ENCODE peak calls at places on chromosomes 6 and 20, in nine cellular contexts. One of them, this sample, is unnamed.

GRCh38 chr6:29647927-29648642 is 8.8 kb upstream of the MOG start:
- DNase-seq in dorsolateral prefrontal cortex: no peak
- DNase-seq in choroid plexus epithelial cell: peak; percentile 70
- DNase-seq in DND-41: no peak
- DNase-seq in lung: no peak
- DNase-seq in fibroblast of mammary gland: peak; percentile 54
- DNase-seq in pancreas: no peak
- DNase-seq in foreskin fibroblast: peak; percentile 65
- DNase-seq in NB4: peak; percentile 41
- DNase-seq in this sample: no peak

GRCh38 chr6:33585403-33586107 is 5.5 kb upstream of the BAK1 start:
- DNase-seq in dorsolateral prefrontal cortex: peak; percentile 77
- DNase-seq in choroid plexus epithelial cell: peak; percentile 72
- DNase-seq in DND-41: peak; percentile 88
- DNase-seq in lung: peak; percentile 72
- DNase-seq in fibroblast of mammary gland: peak; percentile 79
- DNase-seq in pancreas: peak; percentile 83
- DNase-seq in foreskin fibroblast: peak; percentile 86
- DNase-seq in NB4: peak; percentile 87
- DNase-seq in this sample: peak; percentile 84

GRCh38 chr6:11393713-11394627 is 143.6 kb upstream of the TMEM170B start:
- DNase-seq in dorsolateral prefrontal cortex: no peak
- DNase-seq in choroid plexus epithelial cell: no peak
- DNase-seq in DND-41: no peak
- DNase-seq in lung: no peak
- DNase-seq in fibroblast of mammary gland: no peak
- DNase-seq in pancreas: no peak
- DNase-seq in foreskin fibroblast: peak; percentile 45
- DNase-seq in NB4: peak; percentile 24
- DNase-seq in this sample: no peak

GRCh38 chr6:15255481-15256414 is 9.9 kb downstream of the JARID2 start:
- DNase-seq in dorsolateral prefrontal cortex: no peak
- DNase-seq in choroid plexus epithelial cell: no peak
- DNase-seq in DND-41: peak; percentile 44
- DNase-seq in lung: no peak
- DNase-seq in fibroblast of mammary gland: no peak
- DNase-seq in pancreas: no peak
- DNase-seq in foreskin fibroblast: no peak
- DNase-seq in NB4: no peak
- DNase-seq in this sample: peak; percentile 89

GRCh38 chr20:44959082-44959895 is 908 bp downstream of the TOMM34 start:
- DNase-seq in dorsolateral prefrontal cortex: no peak
- DNase-seq in choroid plexus epithelial cell: peak; percentile 67
- DNase-seq in DND-41: peak; percentile 55
- DNase-seq in lung: no peak
- DNase-seq in fibroblast of mammary gland: peak; percentile 83
- DNase-seq in pancreas: no peak
- DNase-seq in foreskin fibroblast: peak; percentile 85
- DNase-seq in NB4: peak; percentile 73
- DNase-seq in this sample: no peak

GRCh38 chr6:6900566-6901204 is 207.1 kb upstream of the RREB1 start:
- DNase-seq in dorsolateral prefrontal cortex: no peak
- DNase-seq in choroid plexus epithelial cell: no peak
- DNase-seq in DND-41: no peak
- DNase-seq in lung: no peak
- DNase-seq in fibroblast of mammary gland: no peak
- DNase-seq in pancreas: no peak
- DNase-seq in foreskin fibroblast: no peak
- DNase-seq in NB4: peak; percentile 61
- DNase-seq in this sample: no peak

GRCh38 chr6:161631676-161632194 is 357.9 kb upstream of the AGPAT4 start:
- DNase-seq in dorsolateral prefrontal cortex: no peak
- DNase-seq in choroid plexus epithelial cell: peak; percentile 70
- DNase-seq in DND-41: no peak
- DNase-seq in lung: no peak
- DNase-seq in fibroblast of mammary gland: peak; percentile 93
- DNase-seq in pancreas: no peak
- DNase-seq in foreskin fibroblast: peak; percentile 90
- DNase-seq in NB4: no peak
- DNase-seq in this sample: no peak

GRCh38 chr20:24376523-24377085 is 92.8 kb upstream of the SYNDIG1 start:
- DNase-seq in dorsolateral prefrontal cortex: no peak
- DNase-seq in choroid plexus epithelial cell: peak; percentile 85
- DNase-seq in DND-41: no peak
- DNase-seq in lung: no peak
- DNase-seq in fibroblast of mammary gland: peak; percentile 31
- DNase-seq in pancreas: no peak
- DNase-seq in foreskin fibroblast: peak; percentile 53
- DNase-seq in NB4: no peak
- DNase-seq in this sample: no peak

GRCh38 chr6:125802383-125802782 is 11.6 kb downstream of the NCOA7 start:
- DNase-seq in dorsolateral prefrontal cortex: no peak
- DNase-seq in choroid plexus epithelial cell: no peak
- DNase-seq in DND-41: no peak
- DNase-seq in lung: no peak
- DNase-seq in fibroblast of mammary gland: no peak
- DNase-seq in pancreas: no peak
- DNase-seq in foreskin fibroblast: no peak
- DNase-seq in NB4: no peak
- DNase-seq in this sample: no peak

GRCh38 chr6:125798734-125799510 is 8.2 kb downstream of the NCOA7 start:
- DNase-seq in dorsolateral prefrontal cortex: no peak
- DNase-seq in choroid plexus epithelial cell: no peak
- DNase-seq in DND-41: no peak
- DNase-seq in lung: no peak
- DNase-seq in fibroblast of mammary gland: no peak
- DNase-seq in pancreas: no peak
- DNase-seq in foreskin fibroblast: peak; percentile 38
- DNase-seq in NB4: peak; percentile 74
- DNase-seq in this sample: no peak

GRCh38 chr6:125806813-125807212 is 16.1 kb downstream of the NCOA7 start:
- DNase-seq in dorsolateral prefrontal cortex: no peak
- DNase-seq in choroid plexus epithelial cell: no peak
- DNase-seq in DND-41: no peak
- DNase-seq in lung: no peak
- DNase-seq in fibroblast of mammary gland: no peak
- DNase-seq in pancreas: no peak
- DNase-seq in foreskin fibroblast: no peak
- DNase-seq in NB4: no peak
- DNase-seq in this sample: no peak

GRCh38 chr6:125804264-125804663 is 13.5 kb downstream of the NCOA7 start:
- DNase-seq in dorsolateral prefrontal cortex: no peak
- DNase-seq in choroid plexus epithelial cell: no peak
- DNase-seq in DND-41: no peak
- DNase-seq in lung: no peak
- DNase-seq in fibroblast of mammary gland: no peak
- DNase-seq in pancreas: no peak
- DNase-seq in foreskin fibroblast: no peak
- DNase-seq in NB4: no peak
- DNase-seq in this sample: no peak

DNA sequence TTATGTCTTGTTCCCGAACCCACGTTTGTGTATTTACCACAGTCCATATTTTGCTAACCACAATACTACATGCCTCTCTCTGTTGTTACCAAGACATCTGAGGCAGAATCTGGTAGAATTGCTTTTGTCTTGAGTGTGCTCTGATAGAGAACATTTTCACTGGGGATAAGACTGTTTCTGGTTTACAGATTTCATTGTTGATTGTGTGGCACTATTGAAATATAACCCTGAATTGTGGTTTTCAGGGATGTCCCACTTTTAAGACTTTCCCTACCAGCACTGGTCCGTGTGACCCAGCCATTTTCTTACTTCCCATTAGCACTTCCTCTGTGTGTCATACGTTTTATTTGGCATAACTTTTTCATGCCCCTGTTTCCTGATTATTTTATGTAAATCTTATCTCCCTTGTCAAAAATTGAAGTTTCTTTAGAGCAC is 12.2 kb downstream of the NCOA7 start:
- DNase-seq in dorsolateral prefrontal cortex: no peak
- DNase-seq in choroid plexus epithelial cell: peak; percentile 67
- DNase-seq in DND-41: no peak
- DNase-seq in lung: no peak
- DNase-seq in fibroblast of mammary gland: peak; percentile 42
- DNase-seq in pancreas: no peak
- DNase-seq in foreskin fibroblast: peak; percentile 17
- DNase-seq in NB4: peak; percentile 61
- DNase-seq in this sample: peak; percentile 54
- H3K4me3 ChIP-seq in dorsolateral prefrontal cortex: no peak overlapping the region
- H3K4me3 ChIP-seq in choroid plexus epithelial cell: no peak overlapping the region
- H3K4me3 ChIP-seq in DND-41: no peak overlapping the region
- H3K4me3 ChIP-seq in lung: no peak overlapping the region
- H3K4me3 ChIP-seq in fibroblast of mammary gland: no peak overlapping the region
- H3K4me3 ChIP-seq in pancreas: no peak overlapping the region
- H3K4me3 ChIP-seq in foreskin fibroblast: no peak overlapping the region
- H3K4me3 ChIP-seq in NB4: no peak overlapping the region
- H3K4me3 ChIP-seq in this sample: no peak overlapping the region

DNA sequence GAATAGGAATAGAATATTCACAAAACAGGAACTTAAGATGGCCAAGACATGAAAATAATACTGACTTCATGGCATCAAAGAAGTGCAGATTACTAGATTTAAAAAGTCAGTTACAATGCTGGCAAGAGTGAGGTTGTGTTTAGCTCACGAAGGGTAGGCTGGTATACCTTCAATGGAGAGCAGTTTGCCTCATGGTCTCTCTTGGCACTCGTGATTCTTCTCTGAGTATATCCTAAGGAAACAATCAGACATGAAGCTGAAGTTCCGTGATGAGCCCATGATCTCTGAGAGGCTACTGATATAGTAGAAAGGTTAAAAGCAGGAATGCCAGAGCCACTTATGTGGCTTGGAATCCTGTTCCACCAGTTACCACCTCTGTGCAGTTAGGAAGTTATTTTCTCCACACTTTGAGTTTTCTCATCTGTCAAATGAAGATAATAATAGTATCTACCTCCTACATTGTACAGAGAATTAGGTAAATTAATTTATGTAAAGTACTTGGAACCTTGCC is 7.2 kb downstream of the NCOA7 start:
- DNase-seq in dorsolateral prefrontal cortex: no peak
- DNase-seq in choroid plexus epithelial cell: no peak
- DNase-seq in DND-41: no peak
- DNase-seq in lung: no peak
- DNase-seq in fibroblast of mammary gland: no peak
- DNase-seq in pancreas: no peak
- DNase-seq in foreskin fibroblast: no peak
- DNase-seq in NB4: no peak
- DNase-seq in this sample: no peak
- H3K4me3 ChIP-seq in dorsolateral prefrontal cortex: no peak overlapping the region
- H3K4me3 ChIP-seq in choroid plexus epithelial cell: no peak overlapping the region
- H3K4me3 ChIP-seq in DND-41: no peak overlapping the region
- H3K4me3 ChIP-seq in lung: no peak overlapping the region
- H3K4me3 ChIP-seq in fibroblast of mammary gland: no peak overlapping the region
- H3K4me3 ChIP-seq in pancreas: no peak overlapping the region
- H3K4me3 ChIP-seq in foreskin fibroblast: no peak overlapping the region
- H3K4me3 ChIP-seq in NB4: no peak overlapping the region
- H3K4me3 ChIP-seq in this sample: no peak overlapping the region

GRCh38 chr6:72620866-72621242 is 1.0 kb upstream of the KCNQ5 start:
- DNase-seq in dorsolateral prefrontal cortex: no peak
- DNase-seq in choroid plexus epithelial cell: no peak
- DNase-seq in DND-41: no peak
- DNase-seq in lung: no peak
- DNase-seq in fibroblast of mammary gland: no peak
- DNase-seq in pancreas: no peak
- DNase-seq in foreskin fibroblast: no peak
- DNase-seq in NB4: peak; percentile 42
- DNase-seq in this sample: no peak

GRCh38 chr6:72619883-72620696 is 1.8 kb upstream of the KCNQ5 start:
- DNase-seq in dorsolateral prefrontal cortex: peak; percentile 81
- DNase-seq in choroid plexus epithelial cell: peak; percentile 14
- DNase-seq in DND-41: peak; percentile 71
- DNase-seq in lung: peak; percentile 29
- DNase-seq in fibroblast of mammary gland: no peak
- DNase-seq in pancreas: peak; percentile 25
- DNase-seq in foreskin fibroblast: peak; percentile 64
- DNase-seq in NB4: peak; percentile 90
- DNase-seq in this sample: peak; percentile 39

GRCh38 chr6:72621243-72622093 is at the start of gene KCNQ5:
- DNase-seq in dorsolateral prefrontal cortex: no peak
- DNase-seq in choroid plexus epithelial cell: peak; percentile 8
- DNase-seq in DND-41: no peak
- DNase-seq in lung: peak; percentile 28
- DNase-seq in fibroblast of mammary gland: no peak
- DNase-seq in pancreas: no peak
- DNase-seq in foreskin fibroblast: peak; percentile 53
- DNase-seq in NB4: peak; percentile 76
- DNase-seq in this sample: no peak

GRCh38 chr6:72623808-72624207 is 1.9 kb downstream of the KCNQ5 start:
- DNase-seq in dorsolateral prefrontal cortex: no peak
- DNase-seq in choroid plexus epithelial cell: no peak
- DNase-seq in DND-41: no peak
- DNase-seq in lung: no peak
- DNase-seq in fibroblast of mammary gland: no peak
- DNase-seq in pancreas: no peak
- DNase-seq in foreskin fibroblast: no peak
- DNase-seq in NB4: peak; percentile 54
- DNase-seq in this sample: no peak

DNA sequence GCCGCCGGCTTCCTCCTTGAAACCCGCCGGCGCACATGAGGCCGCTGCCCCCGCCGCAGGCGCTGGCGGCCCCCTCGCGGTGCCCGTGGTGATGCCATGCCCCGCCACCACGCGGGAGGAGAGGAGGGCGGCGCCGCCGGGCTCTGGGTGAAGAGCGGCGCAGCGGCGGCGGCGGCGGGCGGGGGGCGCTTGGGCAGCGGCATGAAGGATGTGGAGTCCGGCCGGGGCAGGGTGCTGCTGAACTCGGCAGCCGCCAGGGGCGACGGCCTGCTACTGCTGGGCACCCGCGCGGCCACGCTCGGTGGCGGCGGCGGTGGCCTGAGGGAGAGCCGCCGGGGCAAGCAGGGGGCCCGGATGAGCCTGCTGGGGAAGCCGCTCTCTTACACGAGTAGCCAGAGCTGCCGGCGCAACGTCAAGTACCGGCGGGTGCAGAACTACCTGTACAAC is 253 bp downstream of the KCNQ5 start:
- DNase-seq in dorsolateral prefrontal cortex: peak; percentile 50
- DNase-seq in choroid plexus epithelial cell: peak; percentile 5
- DNase-seq in DND-41: peak; percentile 68
- DNase-seq in lung: no peak
- DNase-seq in fibroblast of mammary gland: no peak
- DNase-seq in pancreas: peak; percentile 35
- DNase-seq in foreskin fibroblast: peak; percentile 72
- DNase-seq in NB4: peak; percentile 92
- DNase-seq in this sample: no peak
- H3K4me3 ChIP-seq in dorsolateral prefrontal cortex: peak overlapping the region; percentile 76
- H3K4me3 ChIP-seq in choroid plexus epithelial cell: peak overlapping the region; percentile 36
- H3K4me3 ChIP-seq in DND-41: peak overlapping the region; percentile 70
- H3K4me3 ChIP-seq in lung: peak overlapping the region; percentile 5
- H3K4me3 ChIP-seq in fibroblast of mammary gland: peak overlapping the region; percentile 53
- H3K4me3 ChIP-seq in pancreas: peak overlapping the region; percentile 58
- H3K4me3 ChIP-seq in foreskin fibroblast: peak overlapping the region; percentile 72
- H3K4me3 ChIP-seq in NB4: peak overlapping the region; percentile 79
- H3K4me3 ChIP-seq in this sample: no peak overlapping the region

GRCh38 chr20:62063601-62063980 is 2.1 kb downstream of the TAF4 start:
- DNase-seq in dorsolateral prefrontal cortex: no peak
- DNase-seq in choroid plexus epithelial cell: peak; percentile 25
- DNase-seq in DND-41: no peak
- DNase-seq in lung: no peak
- DNase-seq in fibroblast of mammary gland: peak; percentile 26
- DNase-seq in pancreas: no peak
- DNase-seq in foreskin fibroblast: peak; percentile 72
- DNase-seq in NB4: no peak
- DNase-seq in this sample: no peak

GRCh38 chr20:62062661-62063600 is 2.8 kb downstream of the TAF4 start:
- DNase-seq in dorsolateral prefrontal cortex: no peak
- DNase-seq in choroid plexus epithelial cell: no peak
- DNase-seq in DND-41: no peak
- DNase-seq in lung: no peak
- DNase-seq in fibroblast of mammary gland: no peak
- DNase-seq in pancreas: no peak
- DNase-seq in foreskin fibroblast: no peak
- DNase-seq in NB4: no peak
- DNase-seq in this sample: no peak

GRCh38 chr20:62065669-62066338 is at the start of gene TAF4:
- DNase-seq in dorsolateral prefrontal cortex: no peak
- DNase-seq in choroid plexus epithelial cell: peak; percentile 72
- DNase-seq in DND-41: peak; percentile 80
- DNase-seq in lung: peak; percentile 77
- DNase-seq in fibroblast of mammary gland: peak; percentile 53
- DNase-seq in pancreas: peak; percentile 86
- DNase-seq in foreskin fibroblast: peak; percentile 86
- DNase-seq in NB4: peak; percentile 81
- DNase-seq in this sample: peak; percentile 47

GRCh38 chr20:62064788-62065668 is 653 bp downstream of the TAF4 start:
- DNase-seq in dorsolateral prefrontal cortex: no peak
- DNase-seq in choroid plexus epithelial cell: no peak
- DNase-seq in DND-41: no peak
- DNase-seq in lung: no peak
- DNase-seq in fibroblast of mammary gland: no peak
- DNase-seq in pancreas: peak; percentile 63
- DNase-seq in foreskin fibroblast: peak; percentile 28
- DNase-seq in NB4: peak; percentile 48
- DNase-seq in this sample: no peak

DNA sequence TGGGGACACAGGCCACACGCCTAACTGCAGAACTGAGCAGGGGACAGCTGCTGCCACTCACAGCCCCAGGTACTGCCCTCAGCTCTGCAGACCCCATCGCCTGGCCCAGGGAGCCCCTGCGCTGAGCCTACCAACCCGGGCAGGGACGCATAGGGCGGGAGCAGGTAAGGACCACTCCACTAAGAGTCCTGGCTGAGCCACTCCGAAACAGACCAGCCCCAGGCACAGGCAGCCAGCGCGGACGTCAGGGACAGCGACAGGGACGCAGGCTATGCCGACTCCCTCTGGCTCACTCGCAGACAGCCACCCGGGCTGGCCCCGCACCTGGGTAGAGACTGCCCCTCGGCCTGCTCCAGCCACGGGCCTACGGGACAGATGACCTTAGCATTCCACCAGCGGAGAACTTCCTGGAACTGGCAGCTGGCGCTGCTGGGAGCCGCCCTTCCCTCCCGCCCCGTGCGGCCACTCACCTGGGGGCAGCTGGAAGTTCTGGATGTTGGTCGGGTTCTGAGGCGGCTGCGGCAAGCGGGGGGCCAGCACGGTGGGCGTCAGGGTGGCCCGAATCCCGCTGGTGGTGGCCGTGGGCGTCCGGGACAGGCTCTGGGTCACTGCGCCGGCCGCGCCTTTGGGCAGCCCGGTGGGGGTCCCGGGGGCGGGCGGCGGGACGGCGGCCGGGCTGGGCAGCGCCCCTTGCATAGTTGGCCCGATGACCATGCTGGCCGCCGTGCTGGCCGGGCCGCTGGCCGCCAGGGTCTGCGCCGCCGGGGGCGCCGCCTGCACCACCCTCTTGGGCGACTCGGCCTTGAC is 1.5 kb downstream of the TAF4 start:
- DNase-seq in dorsolateral prefrontal cortex: no peak
- DNase-seq in choroid plexus epithelial cell: peak; percentile 11
- DNase-seq in DND-41: no peak
- DNase-seq in lung: no peak
- DNase-seq in fibroblast of mammary gland: no peak
- DNase-seq in pancreas: peak; percentile 75
- DNase-seq in foreskin fibroblast: peak; percentile 41
- DNase-seq in NB4: no peak
- DNase-seq in this sample: no peak
- H3K4me3 ChIP-seq in dorsolateral prefrontal cortex: peak overlapping the region; percentile 54
- H3K4me3 ChIP-seq in choroid plexus epithelial cell: peak overlapping the region; percentile 47
- H3K4me3 ChIP-seq in DND-41: peak overlapping the region; percentile 49
- H3K4me3 ChIP-seq in lung: peak overlapping the region; percentile 50
- H3K4me3 ChIP-seq in fibroblast of mammary gland: peak overlapping the region; percentile 37
- H3K4me3 ChIP-seq in pancreas: peak overlapping the region; percentile 61
- H3K4me3 ChIP-seq in foreskin fibroblast: peak overlapping the region; percentile 40
- H3K4me3 ChIP-seq in NB4: no peak overlapping the region
- H3K4me3 ChIP-seq in this sample: no peak overlapping the region